ENCODE peak calls at places on chromosome 3, in five cellular contexts. N is EL, Q is tibial nerve, P is AG04450, O is fibroblast of pulmonary artery. A is an unnamed sample.

GRCh38 chr3:16300881-16301359 is 35.9 kb downstream of the OXNAD1 start:
- DNase-seq in O (no peak), N (no peak), P (no peak), Q (no peak), A (peak)

GRCh38 chr3:173730391-173730790 is 332.8 kb downstream of the NLGN1 start:
- DNase-seq in Q (no peak), O (peak), P (no peak), N (no peak), A (no peak)

GRCh38 chr3:128805771-128806170 is 73.6 kb upstream of the ACAD9 start:
- DNase-seq in P (no peak), Q (no peak), N (peak), O (peak), A (no peak)

GRCh38 chr3:120129041-120129440 is 34.8 kb upstream of the GSK3B start:
- DNase-seq in P (no peak), O (no peak), Q (no peak), N (no peak), A (no peak)

GRCh38 chr3:75737831-75738493 is 47.4 kb downstream of the ZNF717 start:
- DNase-seq in O (peak), N (peak), Q (no peak), P (no peak), A (no peak)

GRCh38 chr3:57918123-57918837 is 89.9 kb upstream of the FLNB start:
- DNase-seq in N (peak), P (peak), O (peak), Q (no peak), A (no peak)

GRCh38 chr3:182725372-182726251 is 67.7 kb upstream of the ATP11B start:
- DNase-seq in N (peak), Q (no peak), O (no peak), P (no peak), A (no peak)

GRCh38 chr3:34758630-34759261 is 880.6 kb upstream of the ARPP21 start:
- DNase-seq in O (no peak), P (no peak), N (no peak), Q (no peak), A (no peak)

GRCh38 chr3:110413807-110414748 is 657.5 kb upstream of the NECTIN3 start:
- DNase-seq in O (peak), Q (no peak), P (peak), N (peak), A (no peak)

GRCh38 chr3:97712919-97713318 is 51.6 kb upstream of the ARL6 start:
- DNase-seq in P (no peak), Q (no peak), N (no peak), O (no peak), A (no peak)

GRCh38 chr3:116886202-116886893 is 176.8 kb downstream of the TUSC7 start:
- DNase-seq in N (no peak), O (no peak), Q (no peak), P (no peak), A (peak)

GRCh38 chr3:43055806-43056770 is 49.8 kb downstream of the POMGNT2 start:
- DNase-seq in Q (peak), O (no peak), P (no peak), N (no peak), A (no peak)

GRCh38 chr3:172939651-172940293 is 189.2 kb downstream of the ECT2 start:
- DNase-seq in P (no peak), N (peak), Q (no peak), O (peak), A (no peak)

GRCh38 chr3:23659274-23659673 is 146.5 kb upstream of the UBE2E1 start:
- DNase-seq in N (no peak), Q (no peak), O (no peak), P (no peak), A (peak)

GRCh38 chr3:62098646-62099365 is 274.5 kb downstream of the FEZF2 start:
- DNase-seq in N (no peak), Q (no peak), P (no peak), O (no peak), A (no peak)

GRCh38 chr3:189338366-189338765 is 166.6 kb downstream of the TPRG1 start:
- DNase-seq in N (no peak), P (no peak), O (no peak), Q (no peak), A (no peak)

GRCh38 chr3:19994796-19995195 is 17.3 kb downstream of the PP2D1 start:
- DNase-seq in P (no peak), Q (no peak), O (no peak), N (no peak), A (no peak)

GRCh38 chr3:14000556-14000955 is 120.7 kb upstream of the WNT7A start:
- DNase-seq in O (no peak), N (no peak), Q (no peak), P (no peak), A (no peak)

GRCh38 chr3:14374444-14374883 is 27.9 kb upstream of the SLC6A6 start:
- DNase-seq in P (no peak), Q (no peak), O (no peak), N (no peak), A (no peak)